ENCODE peak calls at places on chromosomes 13 and 19, in eight cellular contexts. I, Z, Q, J, T, H, Y and K are unnamed samples.

GRCh38 chr13:113495494-113496251 is 5.2 kb upstream of the DCUN1D2 start:
- DNase-seq in I (no peak), Z (no peak), Q (no peak), J (no peak), T (no peak), H (no peak), Y (peak), K (no peak)

GRCh38 chr13:30715837-30716236 is 19.5 kb upstream of the ALOX5AP start:
- DNase-seq in I (no peak), Z (peak), Q (no peak), J (no peak), T (no peak), H (no peak), Y (no peak), K (no peak)

GRCh38 chr19:18340237-18340989 is at the start of gene PGPEP1:
- DNase-seq in I (peak), Z (no peak), Q (no peak), J (peak), T (peak), H (peak), Y (peak), K (peak)

GRCh38 chr19:47608074-47608907 is 643 bp upstream of the BICRA start:
- DNase-seq in I (peak), Z (peak), Q (no peak), J (peak), T (peak), H (peak), Y (peak), K (peak)

GRCh38 chr13:24923305-24923640 is 159.3 kb downstream of the RNF17 start:
- DNase-seq in I (peak), Z (no peak), Q (peak), J (no peak), T (peak), H (no peak), Y (peak), K (peak)

GRCh38 chr19:41373993-41374392 is 2.3 kb upstream of the TMEM91 start:
- DNase-seq in I (no peak), Z (peak), Q (no peak), J (no peak), T (peak), H (no peak), Y (peak), K (peak)

GRCh38 chr19:13846533-13847032 is 30.4 kb upstream of the NANOS3 start:
- DNase-seq in I (peak), Z (peak), Q (no peak), J (peak), T (peak), H (peak), Y (peak), K (peak)

GRCh38 chr13:78589206-78589605 is 14.1 kb downstream of the POU4F1 start:
- DNase-seq in I (peak), Z (no peak), Q (no peak), J (peak), T (peak), H (no peak), Y (peak), K (no peak)

GRCh38 chr13:110568649-110569048 is 7.1 kb upstream of the RAB20 start:
- DNase-seq in I (no peak), Z (no peak), Q (no peak), J (no peak), T (no peak), H (no peak), Y (no peak), K (no peak)

GRCh38 chr19:38386968-38387549 is 775 bp downstream of the GGN start:
- DNase-seq in I (no peak), Z (no peak), Q (no peak), J (no peak), T (no peak), H (no peak), Y (no peak), K (no peak)

GRCh38 chr19:46373573-46374359 is 26.9 kb downstream of the PPP5C start:
- DNase-seq in I (peak), Z (peak), Q (no peak), J (peak), T (peak), H (no peak), Y (peak), K (peak)